ENCODE peak calls at places on chromosomes 7 and 10, in six cellular contexts. I, S, N, X, V and J are unnamed samples.

GRCh38 chr10:24503627-24504320 is 219.9 kb downstream of the ARHGAP21 start:
- DNase-seq in I (no peak), S (peak), N (no peak), X (no peak), V (no peak), J (no peak)

GRCh38 chr7:102450242-102450641 is 14.4 kb downstream of the ALKBH4 start:
- DNase-seq in I (no peak), S (no peak), N (peak), X (no peak), V (peak), J (no peak)

GRCh38 chr10:93406367-93407145 is 75.6 kb downstream of the MYOF start:
- DNase-seq in I (no peak), S (no peak), N (no peak), X (no peak), V (no peak), J (no peak)

GRCh38 chr7:3244241-3244814 is 56.7 kb upstream of the SDK1 start:
- DNase-seq in I (no peak), S (no peak), N (no peak), X (no peak), V (no peak), J (peak)

GRCh38 chr7:2726316-2727018 is 38.5 kb downstream of the AMZ1 start:
- DNase-seq in I (peak), S (no peak), N (no peak), X (no peak), V (no peak), J (no peak)

GRCh38 chr10:132860527-132860926 is 74.6 kb upstream of the NKX6-2 start:
- DNase-seq in I (no peak), S (no peak), N (no peak), X (no peak), V (no peak), J (no peak)

GRCh38 chr7:27133409-27134157 is 3.0 kb upstream of the HOXA4 start:
- DNase-seq in I (no peak), S (no peak), N (no peak), X (no peak), V (no peak), J (no peak)

GRCh38 chr7:78165454-78165853 is 366.9 kb downstream of the PHTF2 start:
- DNase-seq in I (no peak), S (no peak), N (no peak), X (no peak), V (no peak), J (no peak)

GRCh38 chr10:14414901-14415300 is 84.2 kb upstream of the FRMD4A start:
- DNase-seq in I (no peak), S (no peak), N (no peak), X (no peak), V (no peak), J (no peak)

GRCh38 chr10:102613761-102614160 is 30.5 kb upstream of the TRIM8 start:
- DNase-seq in I (no peak), S (no peak), N (no peak), X (no peak), V (no peak), J (no peak)